ENCODE peak calls at places on chromosomes 6 and 20, in six cellular contexts. L is H1, C is H9, G is IMR-90, Z is neuronal stem cell, I is mesenchymal stem cell. J is an unnamed sample.
A peak's percentile ranks its signal among the peaks of the same experiment; 100 is the strongest.

GRCh38 chr6:36907781-36908180 is 22.0 kb downstream of the C6orf89 start:
- DNase-seq in L (no peak), C (no peak), G (peak; percentile 36), Z (no peak), I (no peak), J (no peak)

GRCh38 chr6:90403489-90404381 is 107.1 kb upstream of the BACH2 start:
- DNase-seq in L (peak; percentile 54), C (peak; percentile 53), G (peak; percentile 90), Z (no peak), I (peak; percentile 56), J (peak; percentile 95)

GRCh38 chr6:129708496-129709216 is 1.3 kb downstream of the ARHGAP18 start:
- DNase-seq in L (no peak), C (no peak), G (no peak), Z (no peak), I (no peak), J (no peak)

GRCh38 chr6:36124881-36125280 is 5.4 kb upstream of the MAPK13 start:
- DNase-seq in L (no peak), C (no peak), G (no peak), Z (no peak), I (no peak), J (no peak)

GRCh38 chr20:63155266-63156165 is 60.4 kb downstream of the YTHDF1 start:
- DNase-seq in L (no peak), C (no peak), G (no peak), Z (no peak), I (no peak), J (no peak)

GRCh38 chr20:50968289-50968688 is 9.7 kb downstream of the MOCS3 start:
- DNase-seq in L (peak; percentile 37), C (no peak), G (no peak), Z (no peak), I (no peak), J (no peak)

GRCh38 chr6:106959985-106960384 is 14.5 kb downstream of the CD24 start:
- DNase-seq in L (no peak), C (no peak), G (no peak), Z (no peak), I (no peak), J (no peak)

GRCh38 chr20:1820137-1821074 is 74.8 kb upstream of the SIRPA start:
- DNase-seq in L (no peak), C (no peak), G (peak; percentile 80), Z (no peak), I (peak; percentile 74), J (no peak)

DNA sequence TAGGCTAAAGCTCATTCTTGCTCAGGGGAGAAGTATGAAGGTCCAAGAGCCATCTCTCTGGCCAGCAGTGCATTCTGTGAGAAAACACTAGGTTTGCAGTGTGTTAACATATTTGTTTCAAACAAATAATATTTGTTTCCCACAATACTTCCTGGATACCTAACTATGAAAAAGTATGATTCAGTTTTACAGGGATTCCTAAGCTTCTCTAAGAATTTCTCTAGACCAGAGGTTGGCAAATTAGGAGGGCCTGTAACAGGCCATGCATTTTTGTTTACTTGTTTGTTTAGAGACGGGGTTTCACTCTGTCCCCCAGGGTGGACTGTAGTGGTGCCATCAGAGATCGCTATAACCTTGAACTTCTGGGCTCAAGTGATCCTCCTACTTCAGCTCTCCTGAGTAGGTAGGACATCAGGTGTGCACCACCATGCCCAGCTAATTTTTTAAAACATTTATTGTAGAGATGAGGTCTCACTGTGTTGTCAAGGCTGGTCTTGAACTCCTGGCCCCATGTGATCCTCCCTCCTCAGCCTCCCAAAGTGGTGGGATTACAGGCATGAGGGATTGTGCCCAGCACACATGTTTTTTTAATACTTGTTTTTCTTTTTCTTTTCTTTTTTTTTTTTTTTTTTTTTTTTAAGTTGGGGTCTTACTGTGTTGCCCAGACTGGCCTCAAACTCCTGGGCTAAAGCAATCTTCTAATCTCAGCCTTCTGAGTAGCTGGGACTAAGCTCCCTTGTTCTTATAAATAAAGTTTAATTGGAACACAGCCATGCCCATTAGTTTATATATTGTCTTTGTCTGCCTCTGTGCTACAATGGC is 71.7 kb downstream of the ADGRG6 start:
- DNase-seq in L (no peak), C (no peak), G (peak; percentile 17), Z (no peak), I (no peak), J (no peak)
- H4K8ac ChIP-seq in L (no peak overlapping the region), C (no peak overlapping the region), G (peak overlapping the region; percentile 92), Z (no peak overlapping the region), I (peak overlapping the region; percentile 88), J (no peak overlapping the region)

GRCh38 chr6:31060162-31060561 is 49.9 kb downstream of the MUC22 start:
- DNase-seq in L (no peak), C (no peak), G (no peak), Z (no peak), I (no peak), J (no peak)
- H2BK15ac ChIP-seq in L (no peak overlapping the region), C (no peak overlapping the region), G (no peak overlapping the region), Z (no peak overlapping the region), I (no peak overlapping the region), J (no peak overlapping the region)

DNA sequence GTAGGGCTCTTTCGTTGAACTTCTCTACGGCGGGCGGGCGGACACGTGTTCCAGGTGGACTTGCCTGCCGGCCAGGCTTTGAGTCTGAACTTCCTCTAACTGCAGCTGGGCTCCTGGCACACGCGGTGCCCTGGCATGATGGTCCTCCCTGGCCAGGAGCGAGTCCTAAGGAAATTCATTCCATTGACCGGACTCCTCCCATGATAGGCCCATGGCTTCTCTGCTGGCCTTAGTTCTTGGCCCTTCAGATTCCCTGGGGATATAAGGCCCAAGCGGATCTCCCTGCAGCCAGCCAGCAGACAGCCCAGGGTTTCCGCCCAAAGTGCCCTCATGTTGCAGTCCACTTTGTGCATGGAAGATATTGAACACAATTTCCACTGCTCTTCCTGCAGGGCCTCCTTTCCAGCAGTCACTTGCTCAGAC is 39.4 kb downstream of the TBC1D7 start:
- DNase-seq in L (no peak), C (peak; percentile 16), G (no peak), Z (no peak), I (no peak), J (no peak)
- H4K8ac ChIP-seq in L (no peak overlapping the region), C (no peak overlapping the region), G (no peak overlapping the region), Z (no peak overlapping the region), I (no peak overlapping the region), J (no peak overlapping the region)

GRCh38 chr6:109265530-109265929 is 116.7 kb downstream of the CD164 start:
- DNase-seq in L (no peak), C (no peak), G (no peak), Z (no peak), I (no peak), J (no peak)

GRCh38 chr6:109271622-109272021 is 110.6 kb downstream of the CD164 start:
- DNase-seq in L (no peak), C (no peak), G (no peak), Z (no peak), I (no peak), J (no peak)

GRCh38 chr6:109269057-109269456 is 113.2 kb downstream of the CD164 start:
- DNase-seq in L (no peak), C (no peak), G (no peak), Z (no peak), I (no peak), J (no peak)

GRCh38 chr6:109263873-109264700 is 118.2 kb downstream of the CD164 start:
- DNase-seq in L (no peak), C (no peak), G (no peak), Z (no peak), I (no peak), J (no peak)

GRCh38 chr6:109269953-109270517 is 112.2 kb downstream of the CD164 start:
- DNase-seq in L (no peak), C (no peak), G (no peak), Z (no peak), I (no peak), J (no peak)
- H2BK15ac ChIP-seq in L (no peak overlapping the region), C (no peak overlapping the region), G (no peak overlapping the region), Z (no peak overlapping the region), I (no peak overlapping the region), J (no peak overlapping the region)

J was measured in mesendoderm.